ENCODE peak calls at places on chromosomes 12 and 14, in four cellular contexts. I, H, U and F are unnamed samples. For H3K27me3 and H3K4me1, the result is how much of the 10 kb centered on the place peaks cover.

GRCh38 chr14:43479751-43480150 is 1027.3 kb downstream of the FSCB start:
- DNase-seq in I (no peak), H (no peak), U (no peak), F (no peak)

GRCh38 chr12:94100254-94100653 is 48.1 kb upstream of the PLXNC1 start:
- DNase-seq in I (no peak), H (no peak), U (no peak), F (peak)

GRCh38 chr12:21828779-21829178 is 54.3 kb upstream of the KCNJ8 start:
- DNase-seq in I (no peak), U (no peak), H (no peak), F (no peak)

GRCh38 chr12:105931104-105931503 is 207.7 kb downstream of the NUAK1 start:
- DNase-seq in H (no peak), U (no peak), I (no peak), F (no peak)

GRCh38 chr14:38098074-38098846 is 109.4 kb upstream of the SSTR1 start:
- DNase-seq in H (no peak), I (no peak), U (no peak), F (no peak)

GRCh38 chr14:72909163-72909562 is 15.3 kb upstream of the DPF3 start:
- DNase-seq in I (peak), H (no peak), U (no peak), F (no peak)

GRCh38 chr12:116599285-116600122 is 40.3 kb downstream of the MAP1LC3B2 start:
- DNase-seq in I (peak), U (peak), H (peak), F (peak)

GRCh38 chr14:90388437-90388836 is 8.4 kb upstream of the CALM1 start:
- DNase-seq in H (no peak), U (no peak), I (peak), F (peak)

GRCh38 chr12:66003951-66004350 is 126.6 kb downstream of the LLPH start:
- DNase-seq in H (no peak), I (no peak), U (no peak), F (no peak)

GRCh38 chr12:15526033-15526432 is 203.7 kb downstream of the PTPRO start:
- DNase-seq in U (no peak), H (no peak), I (no peak), F (no peak)

GRCh38 chr12:114405449-114406271 is at the start of gene TBX5:
- DNase-seq in U (no peak), H (no peak), I (no peak), F (no peak)

GRCh38 chr12:118741196-118741595 is 240.1 kb upstream of the SRRM4 start:
- DNase-seq in U (no peak), I (no peak), H (no peak), F (no peak)

DNA sequence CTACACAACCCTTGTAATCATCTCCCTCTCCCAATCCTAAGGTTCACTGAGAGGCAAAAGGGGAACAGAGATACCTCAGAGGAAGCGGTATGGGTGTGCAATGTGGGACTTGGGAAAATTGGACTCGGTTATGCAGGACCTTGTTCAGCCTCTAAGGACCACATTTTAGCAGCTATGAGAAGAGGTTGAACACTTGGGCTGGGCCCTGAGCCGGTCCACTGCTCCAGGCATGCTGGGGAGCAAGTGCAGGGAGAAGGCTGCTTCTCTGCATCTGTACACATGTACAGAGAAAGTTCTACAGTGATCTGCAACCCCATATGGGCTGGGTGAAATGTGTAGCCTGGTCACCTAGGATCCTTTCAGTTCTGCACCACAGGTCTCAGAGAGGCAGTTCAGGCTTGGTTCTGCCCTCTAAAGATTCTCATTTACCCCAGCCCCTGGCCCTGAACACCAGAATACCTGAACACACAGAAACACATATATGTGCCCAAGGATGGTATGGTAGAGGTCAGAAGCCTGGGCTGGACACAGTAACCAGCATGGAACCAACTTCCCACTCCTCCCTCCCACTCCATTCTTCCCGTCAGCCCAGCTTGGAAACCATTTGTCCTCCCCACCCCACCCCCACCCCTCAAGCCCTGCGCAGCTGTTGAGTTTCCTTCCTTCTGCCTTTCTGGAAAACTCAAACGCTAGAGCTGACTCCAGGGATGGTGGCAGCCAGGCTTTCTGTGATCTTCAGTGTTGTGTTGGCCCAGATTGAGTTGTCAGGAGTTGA is 10.3 kb downstream of the HOXC5 start:
- DNase-seq in U (no peak), I (no peak), H (no peak), F (no peak)
- H3K27me3 ChIP-seq in U (under half), I (under half), H (under half), F (under half)

GRCh38 chr12:54418441-54419087 is 502 bp downstream of the ITGA5 start:
- DNase-seq in H (no peak), I (no peak), U (no peak), F (no peak)

GRCh38 chr12:54415223-54415929 is 3.7 kb downstream of the ITGA5 start:
- DNase-seq in I (no peak), H (no peak), U (no peak), F (no peak)

GRCh38 chr12:54416908-54417603 is 2.0 kb downstream of the ITGA5 start:
- DNase-seq in H (no peak), I (no peak), U (no peak), F (no peak)

GRCh38 chr12:54419088-54419887 is at the start of gene ITGA5:
- DNase-seq in U (no peak), I (peak), H (peak), F (peak)

GRCh38 chr12:54417712-54418440 is 1.2 kb downstream of the ITGA5 start:
- DNase-seq in H (no peak), I (no peak), U (no peak), F (peak)
- H3K4me1 ChIP-seq in H (under half), I (half or more), U (under half), F (under half)

GRCh38 chr14:36657409-36658090 is 4.1 kb upstream of the PAX9 start:
- DNase-seq in H (no peak), I (peak), U (no peak), F (no peak)
- H3K27me3 ChIP-seq in H (half or more), I (under half), U (half or more), F (half or more)

GRCh38 chr12:19192709-19193108 is 63.2 kb downstream of the PLEKHA5 start:
- DNase-seq in I (no peak), H (no peak), U (no peak), F (no peak)

GRCh38 chr12:19189522-19189921 is 60.0 kb downstream of the PLEKHA5 start:
- DNase-seq in H (no peak), U (no peak), I (no peak), F (no peak)

GRCh38 chr12:19191563-19191962 is 62.0 kb downstream of the PLEKHA5 start:
- DNase-seq in U (no peak), I (no peak), H (no peak), F (no peak)

GRCh38 chr12:19190292-19191031 is 60.9 kb downstream of the PLEKHA5 start:
- DNase-seq in U (no peak), I (no peak), H (no peak), F (no peak)

GRCh38 chr12:19191089-19191488 is 61.6 kb downstream of the PLEKHA5 start:
- DNase-seq in I (no peak), H (no peak), U (no peak), F (no peak)
- H3K4me1 ChIP-seq in I (under half), H (under half), U (under half), F (under half)

DNA sequence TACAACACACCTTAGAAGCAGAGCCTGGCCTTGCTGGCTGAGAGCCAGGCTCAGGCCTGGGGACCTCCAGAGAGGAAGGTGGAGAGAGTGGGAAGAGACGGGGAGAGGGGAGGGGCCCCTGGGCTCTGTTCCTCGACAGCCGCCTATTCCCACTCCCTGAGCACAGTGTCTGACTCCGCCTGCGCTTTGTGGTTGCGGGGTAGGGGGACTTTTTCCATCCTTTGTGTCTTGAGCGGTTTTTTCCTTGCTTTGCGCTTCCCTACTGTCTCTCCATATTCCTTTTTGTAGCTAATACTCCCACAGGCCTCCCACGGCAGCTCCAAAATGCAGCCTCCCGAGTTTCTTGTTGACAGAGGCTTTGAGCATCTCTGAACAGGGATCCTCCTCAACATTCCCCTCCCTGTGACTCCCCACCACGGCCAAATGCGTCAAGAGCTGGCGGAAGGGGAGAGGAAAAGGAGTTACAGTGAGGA is 4.0 kb upstream of the KCNH3 start:
- DNase-seq in H (no peak), U (no peak), I (no peak), F (no peak)
- H3K27me3 ChIP-seq in H (under half), U (under half), I (under half), F (under half)

DNA sequence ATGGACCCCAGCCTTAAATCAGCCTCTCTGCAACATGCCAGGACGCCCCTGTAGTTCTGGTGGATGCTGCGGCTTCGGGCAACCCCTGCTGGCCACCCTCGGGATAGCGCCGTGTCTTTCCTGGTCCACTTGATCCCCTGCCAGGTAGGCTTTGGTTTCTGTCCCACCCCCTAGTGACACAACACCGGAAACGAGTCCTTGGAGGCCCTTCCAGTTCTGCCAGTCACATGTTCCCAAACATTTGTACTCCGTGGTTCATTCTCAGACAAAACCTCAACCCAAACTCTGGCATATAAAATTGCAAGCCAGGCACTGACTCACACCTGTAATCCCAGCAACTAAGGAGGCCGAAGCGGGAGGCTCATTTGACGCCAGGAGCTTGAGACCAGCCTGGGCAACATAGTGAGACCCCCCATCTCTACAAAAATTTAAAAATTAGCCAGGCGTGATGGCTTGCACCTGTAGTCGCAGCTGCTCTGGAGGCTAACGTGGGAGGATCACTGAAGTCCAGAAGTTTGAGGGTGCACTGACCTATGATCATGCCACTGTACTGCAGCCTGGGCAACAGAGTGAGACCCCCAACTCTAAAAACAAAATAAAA is 37.0 kb downstream of the RASAL1 start:
- DNase-seq in H (peak), U (no peak), I (peak), F (peak)
- H3K4me1 ChIP-seq in H (under half), U (under half), I (under half), F (under half)